ENCODE peak calls at places on chromosomes 13 and 19, in five cellular contexts. J, L, H, T and W are unnamed samples.
A peak's percentile ranks its signal among the peaks of the same experiment; 100 is the strongest.

GRCh38 chr13:110879482-110879881 is 35.4 kb downstream of the ANKRD10 start:
- DNase-seq in J (no peak), L (no peak), H (no peak), T (no peak), W (no peak)

GRCh38 chr13:30020726-30021312 is 170.4 kb upstream of the UBL3 start:
- DNase-seq in J (peak; percentile 69), L (no peak), H (no peak), T (no peak), W (no peak)

GRCh38 chr19:53994811-53995210 is 3.4 kb downstream of the CACNG6 start:
- DNase-seq in J (peak; percentile 21), L (no peak), H (no peak), T (no peak), W (no peak)

GRCh38 chr19:17306285-17306714 is 628 bp downstream of the MRPL34 start:
- DNase-seq in J (no peak), L (no peak), H (no peak), T (peak; percentile 35), W (no peak)

GRCh38 chr19:9793051-9793591 is 24.6 kb upstream of the ZNF846 start:
- DNase-seq in J (peak; percentile 58), L (no peak), H (peak; percentile 51), T (peak; percentile 54), W (peak; percentile 41)

GRCh38 chr13:28584873-28585317 is 74.0 kb upstream of the POMP start:
- DNase-seq in J (peak; percentile 67), L (no peak), H (no peak), T (no peak), W (no peak)

GRCh38 chr13:20980420-20980819 is 77.9 kb upstream of the XPO4 start:
- DNase-seq in J (no peak), L (no peak), H (no peak), T (no peak), W (no peak)

GRCh38 chr19:6534451-6535093 is 3.7 kb downstream of the TNFSF9 start:
- DNase-seq in J (no peak), L (no peak), H (no peak), T (no peak), W (peak; percentile 21)

GRCh38 chr13:97215325-97215724 is 6.8 kb upstream of the MBNL2 start:
- DNase-seq in J (no peak), L (no peak), H (no peak), T (no peak), W (no peak)

GRCh38 chr13:107803822-107804495 is 411.4 kb downstream of the LIG4 start:
- DNase-seq in J (no peak), L (no peak), H (no peak), T (no peak), W (no peak)

GRCh38 chr19:7590256-7590655 is 5.4 kb upstream of the CAMSAP3 start:
- DNase-seq in J (no peak), L (no peak), H (peak; percentile 62), T (no peak), W (no peak)

GRCh38 chr19:37817180-37817911 is 38.0 kb upstream of the ZNF573 start:
- DNase-seq in J (peak; percentile 55), L (peak; percentile 89), H (peak; percentile 33), T (no peak), W (no peak)

GRCh38 chr13:34409496-34410163 is 532.4 kb upstream of the NBEA start:
- DNase-seq in J (no peak), L (no peak), H (no peak), T (no peak), W (no peak)

GRCh38 chr19:33241530-33242101 is 16.0 kb upstream of the SLC7A10 start:
- DNase-seq in J (peak; percentile 10), L (no peak), H (peak; percentile 31), T (peak; percentile 29), W (peak; percentile 32)

GRCh38 chr19:47760632-47760999 is 15.3 kb downstream of the NOP53 start:
- DNase-seq in J (no peak), L (no peak), H (no peak), T (no peak), W (no peak)

GRCh38 chr13:31452525-31452924 is 252.8 kb downstream of the B3GLCT start:
- DNase-seq in J (no peak), L (no peak), H (no peak), T (no peak), W (no peak)

GRCh38 chr19:11964496-11964857 is 363 bp upstream of the ZNF763 start:
- DNase-seq in J (no peak), L (no peak), H (no peak), T (no peak), W (no peak)

GRCh38 chr19:10855879-10856522 is 7.8 kb downstream of the C19orf38 start:
- DNase-seq in J (no peak), L (no peak), H (no peak), T (peak; percentile 58), W (peak; percentile 54)

GRCh38 chr13:19982447-19983043 is 24.0 kb downstream of the ZMYM2 start:
- DNase-seq in J (no peak), L (no peak), H (no peak), T (no peak), W (peak; percentile 16)

GRCh38 chr13:110251227-110251791 is 55.6 kb downstream of the COL4A1 start:
- DNase-seq in J (no peak), L (peak; percentile 72), H (no peak), T (no peak), W (no peak)

GRCh38 chr13:43815204-43815603 is 28.4 kb upstream of the ENOX1 start:
- DNase-seq in J (peak; percentile 96), L (no peak), H (no peak), T (no peak), W (no peak)

GRCh38 chr19:31340059-31341025 is 8.9 kb downstream of the TSHZ3 start:
- DNase-seq in J (peak; percentile 89), L (no peak), H (no peak), T (peak; percentile 57), W (no peak)

GRCh38 chr19:1140673-1141072 is 33.4 kb downstream of the SBNO2 start:
- DNase-seq in J (no peak), L (no peak), H (no peak), T (no peak), W (no peak)

GRCh38 chr19:46731007-46731501 is 14.1 kb upstream of the PRKD2 start:
- DNase-seq in J (peak; percentile 98), L (no peak), H (peak; percentile 46), T (no peak), W (peak; percentile 47)

GRCh38 chr19:42201489-42202289 is 15.8 kb downstream of the DEDD2 start:
- DNase-seq in J (no peak), L (peak; percentile 73), H (peak; percentile 45), T (peak; percentile 24), W (peak; percentile 78)

GRCh38 chr19:35738021-35738886 is 4.0 kb downstream of the IGFLR1 start:
- DNase-seq in J (no peak), L (no peak), H (no peak), T (no peak), W (no peak)

GRCh38 chr19:38671654-38672053 is 24.2 kb downstream of the ACTN4 start:
- DNase-seq in J (no peak), L (no peak), H (no peak), T (no peak), W (no peak)

GRCh38 chr13:24716446-24716845 is 36.2 kb downstream of the ATP12A start:
- DNase-seq in J (no peak), L (no peak), H (no peak), T (no peak), W (no peak)

GRCh38 chr13:73794755-73795154 is 339.4 kb downstream of the KLF12 start:
- DNase-seq in J (no peak), L (no peak), H (no peak), T (no peak), W (no peak)

DNA sequence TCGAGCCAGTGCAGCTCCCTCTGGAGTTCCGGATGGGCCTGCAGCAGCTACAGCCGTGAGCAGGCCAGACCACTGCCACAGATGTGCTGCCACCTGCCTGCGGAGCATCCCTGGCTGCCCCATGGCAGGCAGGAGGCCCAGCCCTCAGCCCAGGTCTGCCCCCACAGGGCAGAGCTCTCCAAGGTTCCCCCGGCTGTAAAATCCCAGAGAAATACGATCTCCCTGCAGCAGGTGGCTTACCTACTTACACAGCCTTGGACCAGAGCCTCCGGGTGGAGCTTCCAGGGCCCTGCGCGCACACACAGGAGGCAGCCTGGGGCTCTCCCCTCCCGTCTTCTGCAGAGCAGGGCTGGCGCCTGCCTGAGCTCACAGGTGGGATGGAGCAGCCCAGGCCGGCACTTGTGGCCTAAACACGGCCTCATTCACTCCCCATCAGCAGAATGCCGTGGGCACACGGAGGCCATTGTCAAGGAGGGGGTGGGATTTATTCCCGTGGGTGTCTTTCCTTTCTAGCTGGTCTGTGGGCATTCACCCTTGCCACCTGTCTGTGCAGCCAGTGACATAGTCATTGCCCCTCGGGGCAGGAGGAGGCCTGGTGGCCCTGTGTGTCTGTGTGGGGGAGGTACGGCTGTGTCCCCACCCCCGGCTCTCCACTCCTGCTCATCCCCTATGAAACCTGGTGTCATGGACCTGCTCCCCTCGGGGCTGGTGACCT is 118.0 kb downstream of the KDM4B start:
- DNase-seq in J (no peak), L (no peak), H (no peak), T (no peak), W (no peak)
- TF ChIP-seq CTCF in J (no peak), L (no peak), H (no peak), T (no peak), W (no peak)

DNA sequence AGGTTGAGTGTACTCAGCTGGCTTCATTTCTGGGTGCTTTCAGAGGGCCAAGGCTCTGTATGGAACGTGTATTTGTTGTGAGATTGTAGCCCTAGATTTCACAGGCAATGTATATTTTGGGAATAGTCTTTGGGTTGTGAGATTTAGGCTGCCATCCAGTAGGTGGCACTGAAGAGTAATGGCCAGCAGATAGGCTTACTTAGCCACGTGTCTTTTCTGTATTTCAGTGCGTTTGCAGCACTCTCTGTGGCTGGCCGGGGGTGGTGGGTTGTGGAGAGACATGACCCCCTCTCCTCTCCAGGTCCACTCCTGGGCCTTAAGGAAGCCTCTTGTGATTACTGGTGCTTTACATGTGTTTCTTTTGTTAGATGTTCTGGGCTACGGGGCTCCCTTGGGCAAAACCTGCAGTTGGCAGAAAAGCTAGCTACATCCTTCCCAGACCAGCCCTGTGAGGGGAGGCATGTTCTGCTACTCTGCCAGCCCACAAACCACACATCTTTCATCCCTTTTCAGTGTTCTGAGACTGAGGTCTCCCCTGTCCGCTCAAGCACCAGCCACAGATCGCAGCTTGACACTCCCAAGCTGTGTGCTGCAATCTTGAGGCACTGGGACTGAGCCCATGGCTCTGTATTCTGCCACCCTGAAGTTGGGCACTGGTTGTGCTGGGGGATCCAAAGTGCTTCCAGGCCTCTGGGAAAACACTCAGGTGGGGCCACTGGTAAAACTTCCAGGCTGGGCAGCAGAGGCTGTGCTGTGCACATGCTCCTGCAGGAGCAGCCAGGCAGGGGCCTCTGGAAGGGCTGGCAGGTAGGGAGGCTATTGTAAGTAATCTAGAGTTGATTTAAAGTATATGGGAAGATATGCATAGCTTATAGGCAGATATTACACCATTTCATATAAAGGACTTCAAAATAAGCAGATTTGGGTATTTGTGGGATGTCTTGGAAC is 1096.8 kb upstream of the PCDH20 start:
- DNase-seq in J (peak; percentile 1), L (no peak), H (peak; percentile 42), T (peak; percentile 70), W (peak; percentile 80)
- TF ChIP-seq CTCF in J (peak; percentile 65), L (no peak), H (peak; percentile 54), T (peak; percentile 90), W (peak; percentile 81)

GRCh38 chr13:113359556-113359955 is 4.4 kb downstream of the GRTP1 start:
- DNase-seq in J (no peak), L (peak; percentile 33), H (no peak), T (no peak), W (no peak)
- TF ChIP-seq CTCF in J (no peak), L (no peak), H (no peak), T (no peak), W (no peak)

GRCh38 chr13:84823528-84823927 is 941.3 kb upstream of the SLITRK1 start:
- DNase-seq in J (no peak), L (no peak), H (no peak), T (no peak), W (no peak)
- TF ChIP-seq CTCF in J (no peak), L (no peak), H (no peak), T (no peak), W (no peak)